ENCODE peak calls at places on chromosomes 12 and 14, in eight cellular contexts. S, R, U, P, B, J, Y and N are unnamed samples.

GRCh38 chr12:102824218-102824835 is 92.7 kb downstream of the PAH start:
- DNase-seq in B (no peak), P (no peak), S (peak), Y (peak), U (no peak), J (no peak), R (peak), N (peak)

GRCh38 chr12:99959549-99960170 is 25.1 kb downstream of the ANKS1B start:
- DNase-seq in J (no peak), U (peak), P (no peak), S (no peak), Y (peak), R (peak), B (no peak), N (no peak)

GRCh38 chr12:3604281-3604680 is 113.3 kb downstream of the PRMT8 start:
- DNase-seq in Y (peak), B (no peak), R (no peak), P (no peak), U (no peak), S (no peak), J (no peak), N (no peak)

GRCh38 chr12:53267309-53268008 is 640 bp upstream of the ESPL1 start:
- DNase-seq in U (no peak), Y (no peak), S (no peak), J (peak), B (no peak), P (no peak), R (no peak), N (no peak)

GRCh38 chr14:20327005-20327869 is 5.8 kb downstream of the CCNB1IP1 start:
- DNase-seq in S (peak), B (peak), Y (peak), R (peak), J (peak), P (no peak), U (peak), N (peak)

GRCh38 chr14:71130491-71131179 is 223.4 kb downstream of the PCNX1 start:
- DNase-seq in P (no peak), R (peak), Y (no peak), S (no peak), B (no peak), U (no peak), J (no peak), N (no peak)

GRCh38 chr12:120101617-120102016 is 14.9 kb downstream of the RAB35 start:
- DNase-seq in B (no peak), Y (no peak), P (no peak), J (no peak), R (no peak), U (peak), S (no peak), N (no peak)

GRCh38 chr12:51636986-51637385 is 46.0 kb downstream of the SCN8A start:
- DNase-seq in P (no peak), S (no peak), Y (no peak), B (no peak), R (no peak), U (no peak), J (no peak), N (no peak)

GRCh38 chr12:32146074-32146873 is 39.6 kb downstream of the BICD1 start:
- DNase-seq in J (no peak), U (no peak), R (peak), S (no peak), Y (no peak), B (no peak), P (no peak), N (no peak)

GRCh38 chr12:14959916-14960315 is 1.5 kb downstream of the ARHGDIB start:
- DNase-seq in P (no peak), S (no peak), R (no peak), J (no peak), U (no peak), Y (no peak), B (no peak), N (no peak)

GRCh38 chr12:52900896-52901714 is 3.8 kb downstream of the KRT8 start:
- DNase-seq in U (no peak), J (no peak), R (no peak), B (no peak), P (no peak), S (no peak), Y (no peak), N (no peak)

GRCh38 chr12:31999692-32000091 is 40.5 kb downstream of the RESF1 start:
- DNase-seq in P (no peak), Y (no peak), S (no peak), B (no peak), J (no peak), R (no peak), U (no peak), N (no peak)

GRCh38 chr12:124094733-124095132 is 121.7 kb downstream of the ZNF664 start:
- DNase-seq in B (no peak), J (no peak), P (no peak), Y (no peak), U (no peak), S (no peak), R (no peak), N (no peak)

GRCh38 chr14:21066882-21067502 is 3.1 kb upstream of the ARHGEF40 start:
- DNase-seq in J (no peak), Y (peak), R (no peak), S (no peak), U (peak), B (peak), P (no peak), N (peak)

GRCh38 chr12:111247083-111247783 is 121.7 kb downstream of the PHETA1 start:
- DNase-seq in J (no peak), S (no peak), B (no peak), Y (no peak), R (no peak), U (no peak), P (no peak), N (no peak)

GRCh38 chr14:80468331-80469122 is 257.2 kb upstream of the DIO2 start:
- DNase-seq in B (no peak), S (no peak), Y (no peak), U (no peak), P (no peak), J (no peak), R (no peak), N (no peak)

GRCh38 chr14:89427426-89428162 is 10.6 kb upstream of the FOXN3 start:
- DNase-seq in Y (no peak), B (no peak), R (no peak), P (no peak), J (peak), U (no peak), S (no peak), N (no peak)

GRCh38 chr12:92729773-92730305 is 27.1 kb downstream of the PLEKHG7 start:
- DNase-seq in R (no peak), Y (no peak), J (no peak), U (no peak), B (no peak), S (no peak), P (no peak), N (no peak)

GRCh38 chr14:99756796-99757195 is 36.4 kb upstream of the EML1 start:
- DNase-seq in Y (no peak), P (peak), B (no peak), U (no peak), R (no peak), S (no peak), J (no peak), N (no peak)

GRCh38 chr12:47935196-47935595 is 28.2 kb upstream of the TMEM106C start:
- DNase-seq in P (no peak), U (no peak), S (no peak), J (no peak), Y (no peak), R (peak), B (no peak), N (peak)

GRCh38 chr12:55934343-55934742 is 3.4 kb downstream of the DGKA start:
- DNase-seq in S (no peak), U (no peak), Y (no peak), B (no peak), P (no peak), R (no peak), J (no peak), N (no peak)

GRCh38 chr12:23349550-23349949 is 599.9 kb downstream of the SOX5 start:
- DNase-seq in S (no peak), B (no peak), R (no peak), J (no peak), U (peak), Y (no peak), P (no peak), N (peak)

GRCh38 chr12:34363050-34363673 is 340.9 kb downstream of the ALG10 start:
- DNase-seq in P (no peak), R (no peak), B (no peak), S (no peak), U (peak), Y (no peak), J (no peak), N (peak)

GRCh38 chr12:12081836-12082497 is 11.2 kb downstream of the BCL2L14 start:
- DNase-seq in J (peak), P (no peak), Y (peak), S (peak), R (peak), U (peak), B (peak), N (peak)

GRCh38 chr12:53729659-53730058 is 2.4 kb upstream of the CALCOCO1 start:
- DNase-seq in J (no peak), U (no peak), R (no peak), S (no peak), P (no peak), B (no peak), Y (no peak), N (no peak)

GRCh38 chr14:89435527-89436273 is 18.7 kb upstream of the FOXN3 start:
- DNase-seq in P (no peak), U (no peak), J (no peak), R (no peak), B (no peak), Y (no peak), S (no peak), N (no peak)

GRCh38 chr12:24482882-24483604 is 465.9 kb downstream of the BCAT1 start:
- DNase-seq in Y (no peak), B (no peak), J (no peak), R (peak), P (no peak), U (peak), S (no peak), N (no peak)

GRCh38 chr14:72524230-72524629 is 369.7 kb downstream of the DPF3 start:
- DNase-seq in S (no peak), J (no peak), R (no peak), P (no peak), Y (no peak), U (no peak), B (no peak), N (no peak)

GRCh38 chr12:106632797-106633450 is 50.1 kb downstream of the RFX4 start:
- DNase-seq in Y (no peak), B (no peak), S (no peak), R (peak), U (no peak), P (no peak), J (no peak), N (no peak)

GRCh38 chr12:49750027-49750977 is 8.9 kb downstream of the TMBIM6 start:
- DNase-seq in U (no peak), S (no peak), R (peak), Y (no peak), J (no peak), B (no peak), P (no peak), N (no peak)

GRCh38 chr14:36105401-36105800 is 71.1 kb downstream of the PTCSC3 start:
- DNase-seq in S (no peak), P (no peak), J (no peak), B (peak), U (peak), R (peak), Y (peak), N (no peak)

GRCh38 chr14:75125617-75126016 is 1.2 kb downstream of the NEK9 start:
- DNase-seq in J (no peak), Y (no peak), U (no peak), S (no peak), R (peak), B (no peak), P (no peak), N (no peak)

GRCh38 chr12:1634590-1635191 is 5.7 kb downstream of the WNT5B start:
- DNase-seq in J (peak), P (peak), S (peak), R (peak), Y (peak), U (peak), B (peak), N (peak)

GRCh38 chr14:104235686-104236085 is 97.3 kb downstream of the KIF26A start:
- DNase-seq in P (no peak), J (no peak), S (no peak), Y (no peak), B (no peak), U (no peak), R (no peak), N (no peak)